ENCODE peak calls at places on chromosomes 12 and 14, in seven cellular contexts. N is NCI-H2171 treated with DMSO at 0.1 percent for 48 hours, R is fibroblast of pulmonary artery, T is AG09319, D is Kasumi-1, I is amniotic epithelial cell, E is mucosa of gallbladder. K is an unnamed sample.

GRCh38 chr14:100012478-100012925 is 52.7 kb upstream of the EVL start:
- DNase-seq in N (no peak), R (peak), T (no peak), D (no peak), I (peak), E (no peak), K (peak)

GRCh38 chr14:94025720-94026119 is 420 bp upstream of the OTUB2 start:
- DNase-seq in N (no peak), R (no peak), T (no peak), D (no peak), I (peak), E (no peak), K (no peak)

GRCh38 chr12:113891737-113892520 is 74.2 kb downstream of the RBM19 start:
- DNase-seq in N (no peak), R (no peak), T (no peak), D (no peak), I (no peak), E (no peak), K (no peak)

GRCh38 chr12:51217968-51218606 is at the start of gene POU6F1:
- DNase-seq in N (peak), R (peak), T (peak), D (peak), I (peak), E (peak), K (peak)

GRCh38 chr12:69239286-69239921 is at the start of gene CPSF6:
- DNase-seq in N (peak), R (peak), T (peak), D (peak), I (peak), E (peak), K (peak)

GRCh38 chr12:25769076-25769945 is 189.2 kb upstream of the RASSF8 start:
- DNase-seq in N (no peak), R (peak), T (peak), D (no peak), I (peak), E (no peak), K (no peak)

GRCh38 chr12:113056631-113057488 is at the start of gene DTX1:
- DNase-seq in N (no peak), R (no peak), T (no peak), D (no peak), I (no peak), E (no peak), K (no peak)

GRCh38 chr12:93419388-93420034 is 22.2 kb downstream of the UBE2N start:
- DNase-seq in N (peak), R (peak), T (peak), D (peak), I (peak), E (no peak), K (no peak)

GRCh38 chr12:28955491-28955890 is 193.6 kb upstream of the FAR2 start:
- DNase-seq in N (no peak), R (no peak), T (no peak), D (no peak), I (peak), E (no peak), K (no peak)

GRCh38 chr12:120225852-120226640 is 25.1 kb upstream of the RPLP0 start:
- DNase-seq in N (no peak), R (no peak), T (no peak), D (no peak), I (no peak), E (peak), K (no peak)

GRCh38 chr14:74841230-74842207 is 34.4 kb downstream of the PROX2 start:
- DNase-seq in N (no peak), R (no peak), T (no peak), D (peak), I (no peak), E (no peak), K (no peak)

GRCh38 chr12:89663577-89664357 is 44.9 kb downstream of the ATP2B1 start:
- DNase-seq in N (peak), R (peak), T (peak), D (peak), I (peak), E (no peak), K (peak)

GRCh38 chr12:56151672-56152131 is 685 bp upstream of the MYL6B start:
- DNase-seq in N (peak), R (no peak), T (no peak), D (peak), I (no peak), E (peak), K (peak)

GRCh38 chr14:22386924-22387775 is 201.9 kb downstream of the DAD1 start:
- DNase-seq in N (peak), R (peak), T (peak), D (peak), I (peak), E (peak), K (peak)

GRCh38 chr14:59116984-59117415 is 71.5 kb upstream of the DAAM1 start:
- DNase-seq in N (no peak), R (no peak), T (no peak), D (no peak), I (peak), E (no peak), K (no peak)

GRCh38 chr12:47317182-47317915 is 237.6 kb upstream of the AMIGO2 start:
- DNase-seq in N (no peak), R (no peak), T (no peak), D (no peak), I (no peak), E (no peak), K (no peak)

GRCh38 chr14:24443053-24443683 is 592 bp upstream of the SDR39U1 start:
- DNase-seq in N (no peak), R (no peak), T (no peak), D (no peak), I (peak), E (no peak), K (no peak)

GRCh38 chr14:102988054-102988453 is 65.6 kb downstream of the AMN start:
- DNase-seq in N (peak), R (peak), T (no peak), D (no peak), I (peak), E (no peak), K (no peak)

GRCh38 chr14:67515386-67516079 is 17.6 kb upstream of the PLEKHH1 start:
- DNase-seq in N (peak), R (peak), T (no peak), D (peak), I (no peak), E (no peak), K (peak)

GRCh38 chr14:99853206-99853605 is 60.0 kb downstream of the EML1 start:
- DNase-seq in N (peak), R (no peak), T (no peak), D (no peak), I (no peak), E (no peak), K (no peak)

GRCh38 chr14:73783107-73783727 is 68.4 kb upstream of the PTGR2 start:
- DNase-seq in N (no peak), R (no peak), T (no peak), D (no peak), I (no peak), E (no peak), K (no peak)

GRCh38 chr12:31369712-31370521 is 44.0 kb upstream of the SINHCAF start:
- DNase-seq in N (no peak), R (peak), T (peak), D (no peak), I (peak), E (peak), K (no peak)

GRCh38 chr12:1934068-1934467 is 15.6 kb upstream of the CACNA2D4 start:
- DNase-seq in N (peak), R (no peak), T (no peak), D (no peak), I (no peak), E (no peak), K (no peak)

GRCh38 chr14:92540472-92541048 is 27.0 kb downstream of the RIN3 start:
- DNase-seq in N (peak), R (peak), T (peak), D (peak), I (peak), E (peak), K (no peak)

GRCh38 chr12:65449400-65449799 is 170.9 kb downstream of the MSRB3 start:
- DNase-seq in N (no peak), R (peak), T (no peak), D (peak), I (no peak), E (no peak), K (no peak)

GRCh38 chr12:117113231-117113630 is 14.0 kb upstream of the TESC start:
- DNase-seq in N (no peak), R (no peak), T (no peak), D (no peak), I (no peak), E (no peak), K (no peak)

GRCh38 chr12:113465808-113466769 is 5.6 kb downstream of the LHX5 start:
- DNase-seq in N (peak), R (no peak), T (no peak), D (no peak), I (no peak), E (no peak), K (no peak)

GRCh38 chr12:97426485-97427116 is 36.0 kb upstream of the RMST start:
- DNase-seq in N (no peak), R (no peak), T (no peak), D (no peak), I (no peak), E (no peak), K (no peak)

GRCh38 chr14:56490379-56490778 is 89.2 kb upstream of the TMEM260 start:
- DNase-seq in N (peak), R (peak), T (peak), D (peak), I (peak), E (no peak), K (no peak)

GRCh38 chr12:11698729-11699128 is 49.3 kb downstream of the ETV6 start:
- DNase-seq in N (no peak), R (no peak), T (no peak), D (no peak), I (no peak), E (no peak), K (no peak)

GRCh38 chr12:133235401-133236112 is at the start of gene ANHX:
- DNase-seq in N (no peak), R (no peak), T (no peak), D (no peak), I (no peak), E (no peak), K (no peak)

K was measured in BE2C.